ENCODE peak calls at places on chromosomes 7 and 10, in six cellular contexts. O is lung, U is NCI-H2029, P is ecto neural progenitor cell, M is ureter, L is right lobe of liver. S is an unnamed sample.
A peak's percentile ranks its signal among the peaks of the same experiment; 100 is the strongest.

GRCh38 chr7:29955075-29955792 is 34.4 kb downstream of the SCRN1 start:
- DNase-seq in M (no peak), P (no peak), L (no peak), U (no peak), O (no peak), S (no peak)

GRCh38 chr7:27191716-27192545 is 6.9 kb upstream of the HOXA11 start:
- DNase-seq in O (no peak), P (no peak), U (no peak), L (no peak), M (peak; percentile 83), S (no peak)

GRCh38 chr10:66823301-66823700 is 102.5 kb upstream of the LRRTM3 start:
- DNase-seq in P (no peak), U (no peak), M (no peak), L (no peak), O (no peak), S (no peak)

GRCh38 chr7:33702511-33703054 is 202.8 kb upstream of the BMPER start:
- DNase-seq in L (no peak), U (no peak), M (no peak), O (no peak), P (no peak), S (no peak)

GRCh38 chr7:98930921-98931320 is 52.6 kb downstream of the TRRAP start:
- DNase-seq in O (no peak), U (no peak), M (no peak), L (no peak), P (no peak), S (no peak)

GRCh38 chr10:118031351-118032075 is 15.2 kb downstream of the RAB11FIP2 start:
- DNase-seq in P (no peak), M (no peak), U (no peak), L (no peak), O (no peak), S (no peak)

GRCh38 chr10:75002351-75002725 is 109.1 kb upstream of the SAMD8 start:
- DNase-seq in P (no peak), M (no peak), O (no peak), U (no peak), L (no peak), S (no peak)

GRCh38 chr10:5565671-5566581 is 41.2 kb downstream of the CALML3 start:
- DNase-seq in O (no peak), U (no peak), P (no peak), M (peak; percentile 28), L (no peak), S (no peak)

GRCh38 chr7:139791316-139791715 is 13.5 kb upstream of the HIPK2 start:
- DNase-seq in L (no peak), M (no peak), O (no peak), P (no peak), U (no peak), S (no peak)

GRCh38 chr10:48199580-48200377 is 74.7 kb downstream of the FRMPD2 start:
- DNase-seq in L (no peak), M (no peak), O (no peak), P (no peak), U (no peak), S (no peak)

GRCh38 chr7:133235212-133235883 is 17.5 kb upstream of the EXOC4 start:
- DNase-seq in L (no peak), O (no peak), P (no peak), U (no peak), M (no peak), S (no peak)

GRCh38 chr7:74020396-74020795 is 7.6 kb upstream of the ELN start:
- DNase-seq in M (no peak), U (no peak), P (no peak), O (no peak), L (no peak), S (no peak)

GRCh38 chr10:114336823-114337509 is 67.3 kb downstream of the AFAP1L2 start:
- DNase-seq in O (no peak), M (no peak), P (no peak), L (no peak), U (no peak), S (no peak)